ENCODE peak calls at places on chromosomes 6 and 20, in five cellular contexts. Z is PC-9, X is HuH-7.5, T is cardiac muscle cell, H is HTR-8/SVneo. I is an unnamed sample.

GRCh38 chr6:108876929-108877775 is 28.9 kb downstream of the ARMC2 start:
- DNase-seq in H (no peak), X (no peak), T (peak; percentile 94), Z (no peak), I (no peak)

GRCh38 chr20:9407805-9408421 is 106.5 kb upstream of the LAMP5 start:
- DNase-seq in T (peak; percentile 80), Z (peak; percentile 57), H (peak; percentile 71), X (peak; percentile 32), I (peak; percentile 76)

GRCh38 chr6:22421187-22421586 is 124.4 kb upstream of the PRL start:
- DNase-seq in H (peak; percentile 28), T (peak; percentile 42), Z (no peak), X (no peak), I (no peak)

GRCh38 chr6:139514819-139515218 is 140.4 kb upstream of the CITED2 start:
- DNase-seq in T (no peak), Z (no peak), X (no peak), H (no peak), I (no peak)

GRCh38 chr6:22886881-22887581 is 317.7 kb downstream of the HDGFL1 start:
- DNase-seq in X (no peak), H (no peak), Z (no peak), T (peak; percentile 31), I (no peak)

GRCh38 chr20:36775196-36775595 is 1.6 kb upstream of the DSN1 start:
- DNase-seq in Z (no peak), X (no peak), H (no peak), T (no peak), I (no peak)

GRCh38 chr6:137341721-137342195 is 122.6 kb upstream of the IFNGR1 start:
- DNase-seq in T (peak; percentile 63), Z (peak; percentile 12), X (no peak), H (peak; percentile 11), I (no peak)

GRCh38 chr20:18284805-18285533 is 3.4 kb upstream of the ZNF133 start:
- DNase-seq in X (no peak), Z (no peak), T (peak; percentile 5), H (no peak), I (no peak)

GRCh38 chr6:111427341-111428116 is 55.5 kb downstream of the REV3L start:
- DNase-seq in H (peak; percentile 41), Z (peak; percentile 12), X (peak; percentile 7), T (peak; percentile 85), I (no peak)

GRCh38 chr6:84641076-84641475 is 123.3 kb downstream of the TBX18 start:
- DNase-seq in Z (no peak), H (no peak), T (peak; percentile 44), X (no peak), I (no peak)

GRCh38 chr6:30171677-30172471 is 8.5 kb downstream of the TRIM15 start:
- DNase-seq in Z (no peak), T (peak; percentile 46), H (no peak), X (no peak), I (no peak)

GRCh38 chr6:42224222-42225042 is 6.8 kb upstream of the MRPS10 start:
- DNase-seq in Z (peak; percentile 20), T (peak; percentile 45), X (no peak), H (peak; percentile 65), I (peak; percentile 39)

GRCh38 chr6:342832-343179 is 48.7 kb upstream of the IRF4 start:
- DNase-seq in Z (no peak), X (no peak), H (no peak), T (no peak), I (no peak)

GRCh38 chr6:63496388-63496804 is 75.9 kb upstream of the LOC128125822 start:
- DNase-seq in H (no peak), Z (no peak), X (no peak), T (no peak), I (no peak)

GRCh38 chr6:142385352-142385751 is 83.5 kb downstream of the ADGRG6 start:
- DNase-seq in X (no peak), T (no peak), Z (no peak), H (no peak), I (no peak)

GRCh38 chr20:24727795-24728194 is 221.3 kb upstream of the CST7 start:
- DNase-seq in H (no peak), X (no peak), T (no peak), Z (no peak), I (no peak)

GRCh38 chr6:125094563-125094962 is 59.0 kb upstream of the TPD52L1 start:
- DNase-seq in T (peak; percentile 46), Z (no peak), X (no peak), H (no peak), I (no peak)

GRCh38 chr6:71228461-71229041 is 60.1 kb upstream of the OGFRL1 start:
- DNase-seq in T (peak; percentile 41), H (peak; percentile 57), Z (no peak), X (no peak), I (no peak)

GRCh38 chr6:45327956-45328522 is at the start of gene RUNX2:
- DNase-seq in X (peak; percentile 1), H (no peak), Z (no peak), T (peak; percentile 94), I (no peak)

GRCh38 chr6:3876131-3876530 is 27.0 kb downstream of the FAM50B start:
- DNase-seq in X (no peak), H (no peak), T (peak; percentile 94), Z (no peak), I (no peak)

GRCh38 chr6:6379573-6379972 is 59.1 kb upstream of the F13A1 start:
- DNase-seq in Z (no peak), T (no peak), X (no peak), H (no peak), I (no peak)

GRCh38 chr6:133551847-133552331 is 310.7 kb downstream of the EYA4 start:
- DNase-seq in X (no peak), H (peak; percentile 67), T (peak; percentile 98), Z (no peak), I (no peak)

GRCh38 chr6:132314432-132314831 is 86.8 kb downstream of the MOXD1 start:
- DNase-seq in T (no peak), Z (no peak), H (no peak), X (no peak), I (no peak)

GRCh38 chr6:56963043-56963442 is 8.1 kb downstream of the BEND6 start:
- DNase-seq in X (no peak), H (no peak), Z (no peak), T (no peak), I (no peak)

GRCh38 chr6:19492631-19493030 is 344.5 kb upstream of the ID4 start:
- DNase-seq in T (no peak), Z (no peak), X (no peak), H (no peak), I (no peak)

GRCh38 chr20:44073675-44074071 is 113.3 kb downstream of the JPH2 start:
- DNase-seq in T (no peak), H (no peak), X (no peak), Z (no peak), I (no peak)

GRCh38 chr6:103872219-103872618 is 987.5 kb downstream of the HACE1 start:
- DNase-seq in H (no peak), X (no peak), T (no peak), Z (no peak), I (no peak)

GRCh38 chr6:1094306-1094705 is 217.6 kb upstream of the FOXQ1 start:
- DNase-seq in T (no peak), Z (no peak), X (no peak), H (no peak), I (no peak)

GRCh38 chr6:150273457-150274309 is 95.1 kb upstream of the IYD start:
- DNase-seq in H (no peak), T (no peak), X (no peak), Z (no peak), I (no peak)

GRCh38 chr20:25278636-25279361 is 30.9 kb downstream of the PYGB start:
- DNase-seq in H (no peak), T (no peak), X (no peak), Z (no peak), I (no peak)

GRCh38 chr20:59776626-59777320 is 156.7 kb downstream of the SYCP2 start:
- DNase-seq in H (no peak), T (no peak), X (no peak), Z (no peak), I (no peak)

GRCh38 chr20:34639755-34640222 is 37.1 kb downstream of the PIGU start:
- DNase-seq in H (no peak), T (no peak), Z (peak; percentile 27), X (no peak), I (no peak)

GRCh38 chr6:3231213-3232016 is 4.0 kb upstream of the TUBB2B start:
- DNase-seq in T (peak; percentile 83), Z (peak; percentile 16), H (peak; percentile 77), X (no peak), I (peak; percentile 91)

GRCh38 chr6:154605207-154605877 is 94.9 kb upstream of the CNKSR3 start:
- DNase-seq in T (no peak), X (no peak), Z (no peak), H (no peak), I (no peak)